ENCODE peak calls at places on chromosome 5, in seven cellular contexts. N is mesenchymal stem cell; W is Panc1; M is aorta; D is neuronal stem cell; R is tibial artery; F is CD8-positive, alpha-beta T cell. S is an unnamed sample. For H3K4me1, the result is how much of the 10 kb centered on the place peaks cover.

GRCh38 chr5:67648201-67648671 is 451.6 kb upstream of the CD180 start:
- DNase-seq in N (no peak), W (no peak), M (peak), D (no peak), R (peak), F (no peak), S (peak)

GRCh38 chr5:180816608-180817534 is 14.3 kb upstream of the MGAT1 start:
- DNase-seq in N (peak), W (no peak), M (no peak), D (no peak), R (peak), F (no peak), S (no peak)

GRCh38 chr5:60674670-60675069 is 25.3 kb downstream of the DEPDC1B start:
- DNase-seq in N (no peak), W (no peak), M (no peak), D (no peak), R (no peak), F (no peak), S (no peak)

GRCh38 chr5:425714-426113 is 17.3 kb upstream of the EXOC3 start:
- DNase-seq in N (no peak), W (no peak), M (peak), D (no peak), R (no peak), F (no peak), S (no peak)

GRCh38 chr5:16877267-16877935 is 58.7 kb downstream of the MYO10 start:
- DNase-seq in N (peak), W (no peak), M (no peak), D (no peak), R (no peak), F (no peak), S (no peak)

GRCh38 chr5:7078901-7079300 is 317.0 kb upstream of the ADCY2 start:
- DNase-seq in N (no peak), W (peak), M (no peak), D (peak), R (no peak), F (no peak), S (peak)

GRCh38 chr5:32254987-32255900 is 57.5 kb downstream of the MTMR12 start:
- DNase-seq in N (no peak), W (no peak), M (no peak), D (no peak), R (no peak), F (no peak), S (peak)

GRCh38 chr5:171709930-171710329 is 75.7 kb upstream of the SMIM23 start:
- DNase-seq in N (no peak), W (no peak), M (no peak), D (no peak), R (no peak), F (no peak), S (peak)

GRCh38 chr5:179408646-179409045 is 63.4 kb upstream of the ADAMTS2 start:
- DNase-seq in N (no peak), W (no peak), M (no peak), D (no peak), R (no peak), F (no peak), S (no peak)

GRCh38 chr5:109857405-109858031 is 167.8 kb downstream of the MAN2A1 start:
- DNase-seq in N (no peak), W (no peak), M (no peak), D (no peak), R (no peak), F (peak), S (no peak)

GRCh38 chr5:72378636-72379289 is 58.6 kb downstream of the PTCD2 start:
- DNase-seq in N (peak), W (no peak), M (peak), D (no peak), R (peak), F (no peak), S (peak)

GRCh38 chr5:81506378-81506777 is 112.4 kb upstream of the ACOT12 start:
- DNase-seq in N (no peak), W (no peak), M (no peak), D (no peak), R (no peak), F (no peak), S (no peak)

GRCh38 chr5:135033026-135033861 is 784 bp downstream of the PITX1 start:
- DNase-seq in N (peak), W (no peak), M (peak), D (peak), R (peak), F (no peak), S (peak)

GRCh38 chr5:80837679-80838078 is 122.5 kb upstream of the RASGRF2 start:
- DNase-seq in N (no peak), W (no peak), M (no peak), D (no peak), R (no peak), F (no peak), S (no peak)

GRCh38 chr5:17157916-17158529 is 59.4 kb upstream of the BASP1 start:
- DNase-seq in N (peak), W (no peak), M (no peak), D (no peak), R (no peak), F (no peak), S (peak)

GRCh38 chr5:156375895-156376495 is 49.0 kb downstream of the SGCD start:
- DNase-seq in N (no peak), W (no peak), M (no peak), D (no peak), R (no peak), F (no peak), S (no peak)

GRCh38 chr5:82364497-82364896 is 86.3 kb upstream of the RPS23 start:
- DNase-seq in N (peak), W (no peak), M (no peak), D (no peak), R (no peak), F (no peak), S (peak)

GRCh38 chr5:29382735-29383280 is 1810.7 kb upstream of the CDH6 start:
- DNase-seq in N (no peak), W (no peak), M (no peak), D (no peak), R (no peak), F (no peak), S (peak)

GRCh38 chr5:170738840-170739239 is 44.7 kb upstream of the GABRP start:
- DNase-seq in N (no peak), W (no peak), M (no peak), D (no peak), R (no peak), F (no peak), S (no peak)

GRCh38 chr5:131221888-131222287 is 42.0 kb upstream of the CDC42SE2 start:
- DNase-seq in N (no peak), W (peak), M (no peak), D (no peak), R (no peak), F (no peak), S (peak)

GRCh38 chr5:110726249-110727024 is at the start of gene TMEM232:
- DNase-seq in N (peak), W (peak), M (peak), D (peak), R (peak), F (peak), S (no peak)

GRCh38 chr5:31366941-31367340 is 165.0 kb downstream of the DROSHA start:
- DNase-seq in N (no peak), W (no peak), M (no peak), D (no peak), R (no peak), F (no peak), S (peak)

GRCh38 chr5:150097152-150097551 is 10.8 kb upstream of the CSF1R start:
- DNase-seq in N (no peak), W (no peak), M (no peak), D (no peak), R (no peak), F (no peak), S (no peak)

GRCh38 chr5:80114856-80115255 is 79.7 kb downstream of the THBS4 start:
- DNase-seq in N (no peak), W (no peak), M (no peak), D (no peak), R (no peak), F (no peak), S (no peak)

GRCh38 chr5:89991592-89991991 is 418.0 kb downstream of the CETN3 start:
- DNase-seq in N (no peak), W (no peak), M (no peak), D (no peak), R (no peak), F (no peak), S (no peak)

GRCh38 chr5:180329138-180329435 is 24.0 kb downstream of the GFPT2 start:
- DNase-seq in N (no peak), W (no peak), M (no peak), D (no peak), R (no peak), F (no peak), S (no peak)

GRCh38 chr5:66807743-66808142 is 211.6 kb downstream of the MAST4 start:
- DNase-seq in N (peak), W (no peak), M (no peak), D (no peak), R (no peak), F (no peak), S (peak)

GRCh38 chr5:67221487-67222242 is 25.1 kb upstream of the CD180 start:
- DNase-seq in N (no peak), W (no peak), M (no peak), D (no peak), R (no peak), F (no peak), S (no peak)

GRCh38 chr5:1174122-1174936 is 27.1 kb upstream of the SLC6A19 start:
- DNase-seq in N (peak), W (peak), M (peak), D (no peak), R (no peak), F (no peak), S (peak)

GRCh38 chr5:125198270-125198974 is 452.0 kb upstream of the ZNF608 start:
- DNase-seq in N (peak), W (no peak), M (peak), D (no peak), R (no peak), F (no peak), S (peak)

GRCh38 chr5:171445910-171446516 is 26.6 kb downstream of the FGF18 start:
- DNase-seq in N (peak), W (no peak), M (peak), D (no peak), R (no peak), F (no peak), S (peak)

DNA sequence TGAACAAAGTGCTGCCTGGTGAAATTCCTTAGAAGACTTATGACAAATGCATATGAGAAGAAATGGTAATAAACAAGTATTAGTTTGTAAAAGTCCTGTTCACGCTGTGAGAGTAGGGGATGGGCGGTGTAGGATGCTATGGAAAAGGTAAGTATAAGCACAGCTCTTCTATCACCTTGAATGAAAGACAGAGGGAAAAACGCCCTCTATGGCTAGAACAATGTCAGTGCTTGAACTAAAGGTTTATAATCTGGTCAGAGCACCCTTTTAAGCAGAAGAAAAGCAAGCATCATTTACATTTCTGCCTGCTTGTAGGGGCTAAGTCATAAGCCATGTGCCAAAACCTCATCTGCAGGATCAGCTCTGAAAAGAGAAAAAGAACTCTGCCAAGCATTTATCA is 115.2 kb downstream of the LHFPL2 start:
- DNase-seq in N (peak), W (no peak), M (no peak), D (no peak), R (no peak), F (no peak), S (peak)
- H3K27ac ChIP-seq in N (no peak), W (no peak), M (no peak), D (no peak), R (peak), F (no peak), S (peak)

DNA sequence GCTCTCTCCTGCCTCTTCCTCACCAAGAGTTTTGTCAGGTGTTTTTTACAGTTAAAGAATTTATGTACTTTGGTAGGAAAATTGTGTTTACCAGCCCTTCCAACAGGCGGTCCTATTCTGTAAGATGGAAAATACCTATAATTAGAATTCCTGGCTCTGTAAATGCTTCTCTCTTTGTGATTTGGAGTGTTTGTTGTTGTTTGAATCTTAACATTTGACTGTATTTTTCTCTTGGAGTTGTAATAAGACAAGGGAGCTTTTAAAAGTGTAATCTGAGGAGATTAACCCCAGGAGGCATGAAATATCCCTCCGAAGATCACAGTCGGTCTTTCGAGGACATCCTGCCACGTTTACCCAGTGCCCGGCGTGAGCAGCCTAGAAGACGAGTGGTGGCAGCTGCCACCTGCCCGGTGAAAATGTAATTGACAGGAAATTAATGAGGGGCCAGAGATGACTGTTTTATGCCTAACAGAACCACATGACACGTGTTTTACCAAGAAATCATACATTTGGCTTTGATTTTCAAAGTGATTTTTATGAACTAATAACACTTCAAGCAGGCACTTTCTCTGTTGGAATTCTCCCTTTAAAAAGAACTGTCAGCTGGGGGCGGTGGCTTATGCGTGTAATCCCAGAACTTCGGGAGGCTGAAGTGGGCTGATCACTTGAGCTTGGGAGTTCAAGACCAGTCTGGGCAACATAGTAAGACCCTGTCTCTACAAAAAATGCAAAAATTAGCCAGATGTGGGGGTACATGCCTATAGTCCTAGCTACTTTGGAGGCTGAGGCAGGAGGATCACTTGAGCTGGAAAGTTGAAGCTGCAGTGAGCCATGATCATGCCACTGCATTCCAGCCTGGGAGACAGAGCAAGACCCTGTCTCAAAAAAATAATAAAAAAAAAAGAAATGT is 20.0 kb downstream of the ANKRD33B start:
- DNase-seq in N (no peak), W (no peak), M (no peak), D (no peak), R (no peak), F (no peak), S (no peak)
- H3K4me1 ChIP-seq in N (under half), W (under half), M (under half), D (under half), R (under half), F (under half), S (under half)

GRCh38 chr5:14510156-14510734 is 71.3 kb upstream of the OTULINL start:
- DNase-seq in N (no peak), W (no peak), M (no peak), D (no peak), R (no peak), F (no peak), S (peak)
- H3K27ac ChIP-seq in N (no peak), W (no peak), M (no peak), D (no peak), R (no peak), F (no peak), S (no peak)

GRCh38 chr5:151100690-151101089 is 19.9 kb upstream of the TNIP1 start:
- DNase-seq in N (no peak), W (no peak), M (no peak), D (no peak), R (no peak), F (no peak), S (no peak)

GRCh38 chr5:151095341-151096000 is 14.6 kb upstream of the TNIP1 start:
- DNase-seq in N (peak), W (no peak), M (no peak), D (no peak), R (no peak), F (no peak), S (peak)

GRCh38 chr5:151097081-151097480 is 16.2 kb upstream of the TNIP1 start:
- DNase-seq in N (no peak), W (no peak), M (no peak), D (no peak), R (no peak), F (no peak), S (no peak)

GRCh38 chr5:151096001-151096373 is 15.2 kb upstream of the TNIP1 start:
- DNase-seq in N (no peak), W (no peak), M (no peak), D (no peak), R (no peak), F (no peak), S (no peak)

DNA sequence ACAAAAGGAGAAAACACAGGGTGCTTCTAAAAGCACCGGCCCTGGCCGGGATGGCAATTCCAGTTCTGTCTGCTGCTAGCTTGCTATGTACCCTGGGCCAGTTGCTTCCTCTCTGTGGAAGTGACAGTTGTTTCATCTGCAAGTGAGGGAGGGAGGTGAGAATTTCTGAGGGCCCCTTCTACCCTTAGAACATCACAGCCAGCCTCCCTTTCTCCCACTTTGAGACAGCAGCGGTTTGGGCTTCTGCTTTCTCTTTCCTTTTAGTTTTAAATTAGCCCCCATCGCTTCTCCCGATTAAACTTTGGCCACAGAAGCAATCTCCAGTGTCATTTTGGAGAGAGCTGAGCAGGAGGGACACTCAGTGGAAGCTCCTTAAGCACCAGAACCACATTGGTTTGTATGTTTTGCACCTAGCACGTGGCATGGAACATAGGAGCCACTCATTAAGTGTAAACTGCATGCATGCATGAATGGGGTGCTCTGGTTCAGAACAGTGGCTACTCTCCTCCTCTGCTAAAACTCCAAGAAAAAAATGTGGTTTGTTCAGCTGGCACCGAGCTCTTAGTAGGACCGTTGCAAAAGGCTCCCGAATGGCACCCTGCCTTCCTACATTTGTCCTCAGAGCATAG is 17.5 kb upstream of the TNIP1 start:
- DNase-seq in N (no peak), W (no peak), M (no peak), D (no peak), R (no peak), F (no peak), S (no peak)
- H3K4me1 ChIP-seq in N (under half), W (under half), M (under half), D (under half), R (under half), F (under half), S (under half)

GRCh38 chr5:73437126-73438047 is 11.2 kb downstream of the FOXD1 start:
- DNase-seq in N (peak), W (no peak), M (peak), D (no peak), R (no peak), F (no peak), S (peak)
- H3K27ac ChIP-seq in N (peak), W (peak), M (no peak), D (no peak), R (no peak), F (no peak), S (peak)

GRCh38 chr5:56688402-56688801 is 126.9 kb upstream of the MAP3K1 start:
- DNase-seq in N (no peak), W (no peak), M (no peak), D (no peak), R (no peak), F (no peak), S (no peak)

GRCh38 chr5:56698463-56699381 is 116.6 kb upstream of the MAP3K1 start:
- DNase-seq in N (no peak), W (no peak), M (no peak), D (no peak), R (no peak), F (no peak), S (no peak)

GRCh38 chr5:56696900-56697299 is 118.4 kb upstream of the MAP3K1 start:
- DNase-seq in N (no peak), W (no peak), M (no peak), D (no peak), R (no peak), F (no peak), S (peak)

GRCh38 chr5:56692359-56693219 is 122.8 kb upstream of the MAP3K1 start:
- DNase-seq in N (no peak), W (no peak), M (no peak), D (no peak), R (no peak), F (no peak), S (no peak)

GRCh38 chr5:56693220-56693579 is 122.1 kb upstream of the MAP3K1 start:
- DNase-seq in N (no peak), W (no peak), M (no peak), D (no peak), R (no peak), F (no peak), S (no peak)
- H3K4me1 ChIP-seq in N (under half), W (under half), M (under half), D (under half), R (under half), F (under half), S (under half)

DNA sequence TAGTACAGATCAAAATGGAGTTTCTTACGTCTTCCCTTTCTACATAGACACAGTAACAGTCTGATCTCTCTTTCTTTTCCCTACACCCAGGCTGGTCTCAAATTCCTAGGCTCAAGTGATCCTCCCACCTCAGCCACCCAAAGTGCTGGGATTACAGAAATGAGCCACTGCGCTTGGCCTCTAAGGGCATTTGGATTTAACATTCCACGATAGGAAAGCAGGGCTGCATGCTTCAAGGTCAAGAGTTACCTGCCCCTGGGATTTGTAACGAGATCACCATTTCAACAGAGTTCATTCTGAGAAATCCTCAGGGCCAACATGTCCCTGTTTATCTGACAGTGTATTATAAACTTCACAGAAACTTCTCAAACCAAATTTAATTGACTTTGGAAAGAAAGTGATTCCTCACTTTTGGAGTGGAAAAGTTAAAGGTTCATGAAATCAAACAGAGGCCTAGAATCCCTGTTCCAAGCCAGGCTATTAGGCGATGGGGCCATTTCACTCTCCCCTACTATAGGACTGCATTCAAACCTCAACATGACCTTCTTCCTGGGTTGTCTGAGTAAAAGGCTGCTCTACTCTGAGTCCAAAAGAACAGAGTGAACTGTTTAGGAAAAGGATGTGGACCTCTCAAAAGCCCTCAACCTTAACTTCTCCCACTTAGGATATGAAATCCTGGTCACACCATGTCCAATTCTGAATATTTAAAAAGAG is 15.7 kb downstream of the C5orf52 start:
- DNase-seq in N (no peak), W (no peak), M (no peak), D (no peak), R (no peak), F (no peak), S (no peak)
- H3K27ac ChIP-seq in N (no peak), W (no peak), M (no peak), D (no peak), R (no peak), F (no peak), S (no peak)

GRCh38 chr5:132461235-132461634 is 29.3 kb downstream of the IRF1 start:
- DNase-seq in N (no peak), W (no peak), M (no peak), D (no peak), R (no peak), F (no peak), S (no peak)
- H3K4me1 ChIP-seq in N (half or more), W (under half), M (under half), D (under half), R (under half), F (half or more), S (under half)

GRCh38 chr5:148145916-148146315 is 22.4 kb upstream of the SPINK14 start:
- DNase-seq in N (peak), W (no peak), M (no peak), D (no peak), R (no peak), F (no peak), S (peak)
- H3K27ac ChIP-seq in N (no peak), W (no peak), M (no peak), D (no peak), R (no peak), F (no peak), S (no peak)